ENCODE peak calls at places on chromosomes 5 and 9, in four cellular contexts. S, J, V and M are unnamed samples.
A peak's percentile ranks its signal among the peaks of the same experiment; 100 is the strongest.

GRCh38 chr9:129111143-129111761 is at the start of gene PTPA:
- DNase-seq in V (peak; percentile 90), J (peak; percentile 91), S (peak; percentile 89), M (peak; percentile 96)

GRCh38 chr5:96629774-96630173 is 32.4 kb upstream of the CAST start:
- DNase-seq in V (peak; percentile 70), J (no peak), S (peak; percentile 99), M (no peak)

GRCh38 chr9:121322037-121322736 is 47.9 kb downstream of the STOM start:
- DNase-seq in S (peak; percentile 98), J (no peak), V (no peak), M (no peak)

GRCh38 chr5:151384106-151384505 is 36.7 kb upstream of the SLC36A2 start:
- DNase-seq in V (no peak), S (peak; percentile 23), J (no peak), M (no peak)

GRCh38 chr5:132445930-132446329 is 44.6 kb downstream of the IRF1 start:
- DNase-seq in S (peak; percentile 66), J (no peak), V (no peak), M (no peak)

GRCh38 chr9:94922691-94923107 is 196.2 kb downstream of the AOPEP start:
- DNase-seq in V (no peak), S (peak; percentile 75), J (no peak), M (no peak)

GRCh38 chr5:170655476-170655875 is 128.0 kb upstream of the GABRP start:
- DNase-seq in J (no peak), S (no peak), V (no peak), M (no peak)

GRCh38 chr5:145510324-145510723 is 324.8 kb downstream of the PRELID2 start:
- DNase-seq in V (no peak), J (no peak), S (peak; percentile 13), M (no peak)

GRCh38 chr9:120846251-120846869 is 3.6 kb upstream of the PSMD5 start:
- DNase-seq in J (no peak), V (no peak), S (no peak), M (peak; percentile 25)

GRCh38 chr5:88172847-88173758 is 95.5 kb downstream of the TMEM161B start:
- DNase-seq in S (peak; percentile 4), J (no peak), V (peak; percentile 56), M (no peak)

DNA sequence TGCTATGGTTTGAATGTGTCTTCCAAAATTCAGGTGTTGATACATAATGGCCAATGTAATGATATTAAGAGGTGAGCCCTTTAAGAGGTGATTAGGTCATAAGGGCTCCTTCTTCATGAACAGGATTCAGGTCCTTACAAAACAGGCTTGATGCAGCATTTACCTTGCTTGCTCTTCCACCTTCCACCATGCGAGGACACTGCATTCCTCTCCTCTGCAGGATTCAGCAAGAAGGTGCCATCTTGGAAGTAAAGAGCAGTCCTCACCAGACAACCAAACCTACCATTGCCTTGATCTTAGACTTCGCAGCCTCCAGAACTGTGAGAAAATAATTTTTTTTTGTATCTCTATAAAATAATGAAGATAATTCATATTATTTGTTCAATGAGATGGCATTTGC is 314.0 kb upstream of the SMARCA2 start:
- DNase-seq in V (no peak), S (peak; percentile 14), J (no peak), M (no peak)
- TF ChIP-seq CTCF in V (peak; percentile 25), S (peak; percentile 17), J (no peak), M (no peak)

GRCh38 chr9:109417585-109418544 is 80.2 kb downstream of the PTPN3 start:
- DNase-seq in S (no peak), V (no peak), J (no peak), M (no peak)
- TF ChIP-seq CTCF in S (no peak), V (no peak), J (no peak), M (no peak)

GRCh38 chr9:91195372-91196012 is 166.2 kb downstream of the AUH start:
- DNase-seq in V (no peak), S (no peak), J (no peak), M (peak; percentile 71)

GRCh38 chr9:91192379-91192775 is 169.3 kb downstream of the AUH start:
- DNase-seq in S (no peak), V (peak; percentile 48), J (no peak), M (no peak)

GRCh38 chr9:91191443-91192378 is 170.0 kb downstream of the AUH start:
- DNase-seq in S (no peak), V (peak; percentile 57), J (no peak), M (peak; percentile 64)

GRCh38 chr9:91193658-91194391 is 167.9 kb downstream of the AUH start:
- DNase-seq in V (peak; percentile 52), J (peak; percentile 95), S (peak; percentile 85), M (peak; percentile 84)

DNA sequence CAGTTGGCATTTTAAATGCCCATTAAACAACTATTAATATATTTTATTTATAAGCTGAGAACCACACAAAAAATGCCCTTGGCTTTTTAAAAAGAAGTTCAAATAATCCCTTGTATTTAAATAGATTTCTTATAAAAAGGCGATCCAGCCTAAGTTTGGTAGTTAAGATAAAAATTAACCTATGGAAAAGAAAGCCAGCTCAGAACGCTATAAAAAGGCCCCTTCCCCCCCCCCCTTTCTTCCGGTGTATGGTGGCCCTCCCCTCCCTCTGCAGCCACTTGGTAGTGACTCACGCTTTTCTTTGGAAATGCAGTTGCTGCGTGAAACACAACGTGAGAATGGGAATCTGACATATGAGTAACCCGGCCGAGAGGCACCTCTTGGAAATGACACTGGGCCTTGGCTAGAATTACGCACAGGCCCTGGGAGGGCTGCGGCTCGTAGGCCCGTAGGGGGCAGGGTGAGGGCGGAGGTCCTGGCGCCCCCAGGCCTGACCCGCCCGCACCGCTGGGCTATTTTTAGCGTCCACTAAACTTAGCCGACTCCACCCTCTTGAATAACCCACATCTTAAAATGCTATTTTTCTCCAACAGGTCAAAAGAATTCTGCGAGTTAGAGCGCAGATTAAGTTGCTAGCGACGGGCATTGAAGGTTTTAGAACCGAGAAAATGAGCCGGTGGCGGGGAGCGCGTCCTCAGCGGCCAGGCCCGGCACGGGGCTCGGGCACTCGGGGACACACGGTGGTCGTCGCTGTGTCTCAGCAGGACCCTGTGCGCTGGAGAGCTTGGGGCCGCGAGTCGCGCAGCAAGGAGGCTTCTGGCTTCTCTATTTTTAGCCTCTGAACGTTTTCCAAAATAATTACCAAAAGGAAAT is 168.7 kb downstream of the AUH start:
- DNase-seq in V (peak; percentile 69), S (peak; percentile 97), J (peak; percentile 96), M (peak; percentile 87)
- TF ChIP-seq CTCF in V (peak; percentile 44), S (no peak), J (no peak), M (no peak)

GRCh38 chr9:17793713-17794622 is 215.1 kb downstream of the SH3GL2 start:
- DNase-seq in J (no peak), V (peak; percentile 33), S (peak; percentile 11), M (no peak)
- TF ChIP-seq CTCF in J (no peak), V (peak; percentile 7), S (no peak), M (peak; percentile 33)

DNA sequence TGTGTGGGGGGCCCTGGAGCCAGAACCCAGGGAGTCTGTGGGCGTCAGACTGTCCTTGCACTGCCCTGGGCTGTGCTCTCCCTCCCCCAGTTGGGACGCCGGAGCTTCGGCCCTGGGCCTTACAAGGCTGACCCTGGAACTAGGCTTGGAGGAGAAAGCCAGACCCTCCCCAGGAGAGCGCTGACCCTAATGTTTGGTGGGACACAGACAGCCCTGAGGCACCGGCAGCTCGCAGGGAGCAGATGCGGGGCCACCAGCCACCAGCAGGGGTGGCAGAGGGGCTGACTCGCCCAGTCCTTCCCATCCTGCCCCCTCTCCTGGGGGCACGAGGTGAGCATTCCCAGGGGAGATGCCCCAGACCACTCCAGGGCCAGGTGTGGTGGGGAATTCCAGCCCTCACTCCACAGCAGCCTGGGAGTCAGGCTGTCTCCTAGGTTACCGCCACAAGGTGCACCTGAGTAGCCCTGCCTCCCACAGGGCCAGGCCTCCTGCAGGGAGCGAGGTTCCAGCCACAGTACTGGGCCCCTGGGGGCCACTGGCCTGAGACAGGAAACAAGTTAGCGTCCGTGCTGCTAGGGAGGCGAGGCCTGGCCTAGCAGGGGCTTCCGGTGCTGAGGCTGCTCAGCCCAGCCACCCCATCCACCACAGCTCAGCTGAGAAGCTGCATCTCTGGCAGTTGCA is 134.6 kb downstream of the OLFM1 start:
- DNase-seq in J (no peak), V (no peak), S (no peak), M (no peak)
- TF ChIP-seq CTCF in J (no peak), V (peak; percentile 64), S (no peak), M (no peak)

GRCh38 chr9:13279284-13280162 is at the start of gene MPDZ:
- DNase-seq in J (peak; percentile 81), V (peak; percentile 74), S (peak; percentile 64), M (peak; percentile 91)
- TF ChIP-seq CTCF in J (no peak), V (no peak), S (no peak), M (no peak)

GRCh38 chr9:99193466-99193821 is 28.3 kb downstream of the ALG2 start:
- DNase-seq in V (no peak), S (no peak), J (no peak), M (no peak)

GRCh38 chr9:99189186-99189585 is 32.6 kb downstream of the ALG2 start:
- DNase-seq in J (no peak), V (no peak), S (no peak), M (no peak)

GRCh38 chr9:99189887-99190596 is 31.7 kb downstream of the ALG2 start:
- DNase-seq in V (no peak), J (no peak), S (no peak), M (no peak)

GRCh38 chr9:99190597-99191283 is 31.0 kb downstream of the ALG2 start:
- DNase-seq in J (no peak), V (no peak), S (no peak), M (no peak)

GRCh38 chr9:99192786-99193465 is 28.8 kb downstream of the ALG2 start:
- DNase-seq in S (peak; percentile 25), J (no peak), V (no peak), M (no peak)
- TF ChIP-seq CTCF in S (peak; percentile 20), J (no peak), V (peak; percentile 59), M (peak; percentile 19)

GRCh38 chr9:117160254-117160653 is 254.6 kb downstream of the ASTN2 start:
- DNase-seq in S (no peak), V (no peak), J (no peak), M (no peak)
- TF ChIP-seq CTCF in S (no peak), V (peak; percentile 53), J (no peak), M (no peak)

GRCh38 chr9:133149130-133150015 is 14.3 kb downstream of the GBGT1 start:
- DNase-seq in J (peak; percentile 94), S (peak; percentile 93), V (peak; percentile 89), M (peak; percentile 90)
- TF ChIP-seq CTCF in J (no peak), S (peak; percentile 25), V (peak; percentile 13), M (peak; percentile 31)